ENCODE peak calls at places on chromosomes 7 and 10, in five cellular contexts. R is right cardiac atrium, C is GM23338, W is neural progenitor cell, H is A549. G is an unnamed sample.

GRCh38 chr10:48253970-48254657 is 20.4 kb downstream of the FRMPD2 start:
- DNase-seq in R (no peak), C (no peak), W (no peak), H (no peak), G (no peak)

GRCh38 chr10:123570898-123571515 is 95.1 kb upstream of the GPR26 start:
- DNase-seq in R (no peak), C (no peak), W (no peak), H (no peak), G (no peak)

GRCh38 chr7:91212592-91212991 is 51.6 kb upstream of the FZD1 start:
- DNase-seq in R (no peak), C (no peak), W (peak), H (no peak), G (no peak)

GRCh38 chr10:47396311-47396717 is 12.2 kb upstream of the ZNF488 start:
- DNase-seq in R (no peak), C (no peak), W (no peak), H (no peak), G (no peak)

GRCh38 chr7:135286876-135287275 is 53.2 kb downstream of the STRA8 start:
- DNase-seq in R (no peak), C (no peak), W (no peak), H (no peak), G (no peak)

GRCh38 chr7:103718482-103719415 is 270.7 kb downstream of the RELN start:
- DNase-seq in R (no peak), C (no peak), W (no peak), H (no peak), G (no peak)

GRCh38 chr10:15784662-15785300 is 65.1 kb upstream of the ITGA8 start:
- DNase-seq in R (no peak), C (peak), W (no peak), H (no peak), G (no peak)

GRCh38 chr7:46637793-46638735 is 717.0 kb upstream of the IGFBP3 start:
- DNase-seq in R (no peak), C (no peak), W (no peak), H (no peak), G (no peak)

GRCh38 chr10:117334921-117335320 is 40.3 kb downstream of the PDZD8 start:
- DNase-seq in R (no peak), C (no peak), W (no peak), H (no peak), G (no peak)

GRCh38 chr10:14750900-14751575 is 23.7 kb downstream of the FAM107B start:
- DNase-seq in R (no peak), C (no peak), W (no peak), H (no peak), G (no peak)

GRCh38 chr10:132856869-132857524 is 71.0 kb upstream of the NKX6-2 start:
- DNase-seq in R (no peak), C (no peak), W (no peak), H (no peak), G (no peak)

GRCh38 chr7:16356241-16356958 is 64.9 kb downstream of the CRPPA start:
- DNase-seq in R (no peak), C (no peak), W (no peak), H (no peak), G (no peak)

GRCh38 chr7:145030754-145031153 is 194.9 kb upstream of the TPK1 start:
- DNase-seq in R (no peak), C (no peak), W (no peak), H (no peak), G (no peak)

GRCh38 chr7:3107889-3108570 is 64.4 kb upstream of the CARD11 start:
- DNase-seq in R (no peak), C (no peak), W (no peak), H (no peak), G (no peak)

GRCh38 chr7:31492086-31492485 is 21.8 kb upstream of the ITPRID1 start:
- DNase-seq in R (no peak), C (no peak), W (no peak), H (no peak), G (no peak)

GRCh38 chr7:31497501-31497900 is 16.4 kb upstream of the ITPRID1 start:
- DNase-seq in R (no peak), C (no peak), W (no peak), H (no peak), G (no peak)

GRCh38 chr7:31494421-31494820 is 19.5 kb upstream of the ITPRID1 start:
- DNase-seq in R (no peak), C (no peak), W (no peak), H (no peak), G (no peak)

GRCh38 chr7:31495653-31496052 is 18.2 kb upstream of the ITPRID1 start:
- DNase-seq in R (no peak), C (no peak), W (no peak), H (no peak), G (no peak)

GRCh38 chr7:31493714-31494181 is 20.1 kb upstream of the ITPRID1 start:
- DNase-seq in R (peak), C (peak), W (no peak), H (no peak), G (no peak)
- H3K27ac ChIP-seq in R (peak), C (peak), W (no peak), H (no peak), G (no peak)

GRCh38 chr7:27175005-27175625 is 995 bp upstream of the HOXA10 start:
- DNase-seq in R (no peak), C (peak), W (no peak), H (no peak), G (no peak)
- H3K4me3 ChIP-seq in R (no peak), C (no peak), W (no peak), H (no peak), G (no peak)

GRCh38 chr10:96576277-96576980 is 10.4 kb downstream of the TM9SF3 start:
- DNase-seq in R (no peak), C (no peak), W (no peak), H (no peak), G (no peak)
- H3K27ac ChIP-seq in R (no peak), C (no peak), W (no peak), H (no peak), G (no peak)

DNA sequence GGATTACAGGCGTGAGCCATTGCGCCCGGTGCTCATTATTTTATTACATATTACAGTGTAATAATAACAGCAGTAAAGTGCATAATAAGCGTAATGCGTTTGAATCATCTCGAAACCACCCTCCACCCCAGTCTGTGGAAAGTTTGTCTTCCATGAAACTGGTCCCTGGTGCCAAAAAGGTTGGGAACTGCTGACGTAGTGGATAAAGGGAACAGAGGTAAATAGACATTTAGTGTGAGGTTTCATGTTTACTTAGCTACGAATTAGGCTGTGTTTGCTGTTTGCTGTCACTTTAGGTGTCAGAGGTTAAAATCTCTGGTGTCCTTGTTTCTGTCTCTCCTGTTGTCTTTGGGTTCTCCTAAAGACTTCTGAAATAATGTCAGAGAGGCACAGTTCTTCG is 60.3 kb upstream of the SLC39A12 start:
- DNase-seq in R (no peak), C (no peak), W (no peak), H (no peak), G (no peak)
- H3K4me3 ChIP-seq in R (no peak), C (no peak), W (no peak), H (no peak), G (no peak)